ENCODE peak calls at places on chromosomes 13 and 19, in ten cellular contexts. B, C, S, V, R, W, H, G, Z and N are unnamed samples.

GRCh38 chr13:113035209-113035800 is 66.3 kb downstream of the MCF2L start:
- DNase-seq in B (no peak), C (no peak), S (no peak), V (no peak), R (peak), W (no peak), H (no peak), G (no peak), Z (no peak), N (no peak)

GRCh38 chr19:2235396-2236284 is 489 bp downstream of the PLEKHJ1 start:
- DNase-seq in B (no peak), C (no peak), S (peak), V (no peak), R (no peak), W (no peak), H (peak), G (no peak), Z (no peak), N (peak)

GRCh38 chr19:2610637-2611482 is 91.6 kb downstream of the GNG7 start:
- DNase-seq in B (peak), C (peak), S (peak), V (peak), R (peak), W (peak), H (peak), G (peak), Z (peak), N (peak)

GRCh38 chr13:40632915-40633314 is 33.5 kb downstream of the FOXO1 start:
- DNase-seq in B (no peak), C (no peak), S (no peak), V (no peak), R (no peak), W (no peak), H (no peak), G (no peak), Z (no peak), N (no peak)

GRCh38 chr19:13026478-13026999 is 31.3 kb downstream of the NFIX start:
- DNase-seq in B (no peak), C (no peak), S (peak), V (peak), R (no peak), W (no peak), H (no peak), G (no peak), Z (no peak), N (peak)

GRCh38 chr19:40600086-40600917 is 867 bp upstream of the LTBP4 start:
- DNase-seq in B (no peak), C (no peak), S (peak), V (no peak), R (no peak), W (no peak), H (no peak), G (peak), Z (no peak), N (no peak)

GRCh38 chr19:1591421-1592022 is 1.1 kb downstream of the MBD3 start:
- DNase-seq in B (no peak), C (peak), S (peak), V (no peak), R (no peak), W (no peak), H (no peak), G (no peak), Z (no peak), N (peak)

GRCh38 chr13:46124967-46125933 is 20.4 kb upstream of the CPB2 start:
- DNase-seq in B (no peak), C (no peak), S (no peak), V (no peak), R (no peak), W (no peak), H (peak), G (no peak), Z (no peak), N (no peak)

GRCh38 chr19:7998081-7998480 is 7.4 kb downstream of the ELAVL1 start:
- DNase-seq in B (no peak), C (no peak), S (no peak), V (no peak), R (no peak), W (no peak), H (no peak), G (no peak), Z (no peak), N (no peak)

GRCh38 chr19:49672131-49672919 is 4.7 kb upstream of the PRMT1 start:
- DNase-seq in B (no peak), C (no peak), S (peak), V (peak), R (no peak), W (no peak), H (peak), G (peak), Z (peak), N (peak)

GRCh38 chr19:13953021-13953531 is 767 bp downstream of the DCAF15 start:
- DNase-seq in B (no peak), C (no peak), S (peak), V (peak), R (no peak), W (peak), H (no peak), G (no peak), Z (no peak), N (no peak)

GRCh38 chr19:16419671-16420394 is 51.9 kb downstream of the EPS15L1 start:
- DNase-seq in B (no peak), C (no peak), S (no peak), V (no peak), R (no peak), W (no peak), H (no peak), G (no peak), Z (no peak), N (no peak)

GRCh38 chr19:52922841-52923781 is at the start of gene ZNF888:
- DNase-seq in B (no peak), C (peak), S (peak), V (no peak), R (peak), W (peak), H (peak), G (peak), Z (peak), N (peak)

GRCh38 chr19:50381881-50382729 is 2.0 kb upstream of the POLD1 start:
- DNase-seq in B (no peak), C (no peak), S (no peak), V (no peak), R (no peak), W (no peak), H (no peak), G (no peak), Z (no peak), N (no peak)

GRCh38 chr19:49362926-49363264 is 679 bp upstream of the TEAD2 start:
- DNase-seq in B (no peak), C (no peak), S (peak), V (no peak), R (no peak), W (no peak), H (peak), G (no peak), Z (no peak), N (peak)

GRCh38 chr19:11435833-11436313 is 438 bp downstream of the PRKCSH start:
- DNase-seq in B (no peak), C (no peak), S (peak), V (no peak), R (no peak), W (no peak), H (no peak), G (no peak), Z (no peak), N (no peak)

GRCh38 chr13:46082324-46082723 is 22.5 kb downstream of the CPB2 start:
- DNase-seq in B (no peak), C (no peak), S (no peak), V (no peak), R (no peak), W (no peak), H (no peak), G (no peak), Z (no peak), N (no peak)

GRCh38 chr13:109673477-109673876 is 112.9 kb downstream of the IRS2 start:
- DNase-seq in B (no peak), C (no peak), S (no peak), V (no peak), R (no peak), W (peak), H (no peak), G (no peak), Z (no peak), N (no peak)

GRCh38 chr19:43132696-43133095 is 50.2 kb upstream of the PSG2 start:
- DNase-seq in B (no peak), C (no peak), S (no peak), V (no peak), R (no peak), W (no peak), H (no peak), G (no peak), Z (no peak), N (no peak)

GRCh38 chr19:46719629-46720515 is 3.0 kb upstream of the PRKD2 start:
- DNase-seq in B (no peak), C (no peak), S (no peak), V (no peak), R (no peak), W (no peak), H (no peak), G (no peak), Z (no peak), N (no peak)

GRCh38 chr19:17078920-17079709 is 3.5 kb downstream of the MYO9B start:
- DNase-seq in B (no peak), C (no peak), S (no peak), V (no peak), R (no peak), W (no peak), H (no peak), G (no peak), Z (no peak), N (no peak)

GRCh38 chr13:71672527-71672926 is 194.5 kb downstream of the DACH1 start:
- DNase-seq in B (no peak), C (no peak), S (no peak), V (no peak), R (no peak), W (no peak), H (no peak), G (no peak), Z (no peak), N (no peak)

GRCh38 chr19:56105090-56105701 is 15.9 kb downstream of the ZNF787 start:
- DNase-seq in B (no peak), C (no peak), S (peak), V (peak), R (peak), W (peak), H (peak), G (peak), Z (no peak), N (peak)

GRCh38 chr19:50882188-50882587 is 8.9 kb downstream of the KLK2 start:
- DNase-seq in B (no peak), C (no peak), S (no peak), V (no peak), R (no peak), W (no peak), H (no peak), G (no peak), Z (no peak), N (no peak)

GRCh38 chr19:17137417-17137816 is 61.8 kb downstream of the MYO9B start:
- DNase-seq in B (no peak), C (no peak), S (no peak), V (no peak), R (no peak), W (no peak), H (no peak), G (no peak), Z (no peak), N (no peak)

GRCh38 chr13:51523082-51523518 is 61.2 kb upstream of the WDFY2 start:
- DNase-seq in B (no peak), C (no peak), S (no peak), V (peak), R (peak), W (no peak), H (peak), G (no peak), Z (peak), N (peak)

GRCh38 chr19:12733369-12733896 is 1.1 kb downstream of the TRIR start:
- DNase-seq in B (no peak), C (no peak), S (no peak), V (peak), R (no peak), W (peak), H (peak), G (no peak), Z (no peak), N (peak)

GRCh38 chr13:50277906-50278305 is 262.7 kb downstream of the KCNRG start:
- DNase-seq in B (no peak), C (no peak), S (no peak), V (no peak), R (no peak), W (no peak), H (no peak), G (no peak), Z (no peak), N (no peak)

GRCh38 chr13:38262211-38262610 is 87.4 kb upstream of the UFM1 start:
- DNase-seq in B (no peak), C (no peak), S (no peak), V (no peak), R (no peak), W (peak), H (no peak), G (no peak), Z (no peak), N (no peak)